ENCODE peak calls at places on chromosomes 16 and 17, in seven cellular contexts. K is body of pancreas, G is transverse colon, S is adrenal gland, U is HFF-Myc, B is upper lobe of right lung, Q is stomach. P is an unnamed sample.

GRCh38 chr17:56478836-56479447 is 114.6 kb upstream of the NOG start:
- DNase-seq in K (peak), G (no peak), S (no peak), U (no peak), B (no peak), Q (no peak), P (no peak)

GRCh38 chr16:4261557-4262172 is 11.2 kb downstream of the TFAP4 start:
- DNase-seq in K (peak), G (peak), S (no peak), U (no peak), B (no peak), Q (no peak), P (no peak)

GRCh38 chr17:64214950-64215349 is 48.1 kb downstream of the TEX2 start:
- DNase-seq in K (no peak), G (no peak), S (no peak), U (no peak), B (no peak), Q (peak), P (no peak)

GRCh38 chr16:31099860-31100638 is 5.5 kb upstream of the VKORC1 start:
- DNase-seq in K (no peak), G (no peak), S (no peak), U (no peak), B (no peak), Q (no peak), P (no peak)

GRCh38 chr16:10678655-10679054 is 16.1 kb downstream of the TEKT5 start:
- DNase-seq in K (no peak), G (no peak), S (no peak), U (no peak), B (no peak), Q (no peak), P (no peak)

GRCh38 chr16:87855852-87856715 is 13.2 kb downstream of the SLC7A5 start:
- DNase-seq in K (peak), G (peak), S (peak), U (no peak), B (peak), Q (peak), P (peak)

GRCh38 chr17:57773557-57773956 is 28.5 kb upstream of the CCDC182 start:
- DNase-seq in K (no peak), G (no peak), S (no peak), U (no peak), B (no peak), Q (no peak), P (no peak)

GRCh38 chr17:40827746-40828453 is 5.5 kb upstream of the KRT10 start:
- DNase-seq in K (no peak), G (no peak), S (no peak), U (no peak), B (no peak), Q (no peak), P (no peak)

GRCh38 chr16:26988186-26988585 is 78.5 kb upstream of the C16orf82 start:
- DNase-seq in K (no peak), G (no peak), S (no peak), U (no peak), B (no peak), Q (no peak), P (no peak)

GRCh38 chr17:61574542-61575351 is 16.3 kb downstream of the NACA2 start:
- DNase-seq in K (peak), G (no peak), S (peak), U (peak), B (no peak), Q (no peak), P (no peak)

GRCh38 chr17:77163001-77163400 is 22.2 kb downstream of the SEC14L1 start:
- DNase-seq in K (peak), G (peak), S (peak), U (no peak), B (no peak), Q (no peak), P (no peak)

GRCh38 chr17:80101946-80102706 is 745 bp downstream of the GAA start:
- DNase-seq in K (peak), G (no peak), S (peak), U (no peak), B (peak), Q (no peak), P (no peak)

GRCh38 chr16:81737885-81738536 is 41.1 kb upstream of the PLCG2 start:
- DNase-seq in K (peak), G (peak), S (peak), U (peak), B (peak), Q (peak), P (peak)

GRCh38 chr16:78984887-78985464 is 615.6 kb downstream of the MAF start:
- DNase-seq in K (no peak), G (no peak), S (no peak), U (no peak), B (no peak), Q (no peak), P (no peak)

DNA sequence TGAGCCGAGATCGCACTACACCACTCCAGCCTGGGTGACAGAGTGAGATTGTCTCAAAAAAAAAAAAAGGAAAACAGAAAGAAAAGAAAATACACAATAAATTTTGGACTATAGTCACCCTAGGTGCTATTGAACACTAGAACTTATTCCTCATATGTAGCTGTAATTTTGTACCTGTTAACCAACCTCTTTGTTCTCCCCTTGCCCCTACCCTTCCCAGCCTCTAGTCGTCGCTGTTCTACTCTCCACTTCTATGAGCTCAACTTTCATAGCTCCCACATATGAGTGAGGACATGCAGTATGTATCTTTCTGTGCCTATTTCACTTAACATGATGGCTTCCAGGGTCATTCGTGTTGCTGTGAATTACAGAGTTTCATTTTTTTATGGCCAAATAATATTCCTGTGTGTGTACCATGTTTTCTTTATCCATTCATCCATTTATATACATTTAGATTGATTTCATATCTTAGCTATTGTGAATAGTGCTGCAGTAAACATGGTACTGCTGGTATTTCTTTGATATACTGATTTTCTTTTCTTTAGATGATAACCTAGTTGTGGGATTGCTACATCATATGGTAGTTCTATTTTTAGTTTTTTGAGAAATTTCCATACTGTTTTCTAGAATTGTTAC is 28.3 kb downstream of the VPS35L start:
- DNase-seq in K (peak), G (peak), S (peak), U (no peak), B (no peak), Q (peak), P (no peak)
- TF ChIP-seq CTCF in K (peak), G (peak), S (peak), U (peak), B (peak), Q (no peak), P (peak)

GRCh38 chr17:81867952-81868673 is 3.0 kb downstream of the ARHGDIA start:
- DNase-seq in K (no peak), G (peak), S (no peak), U (no peak), B (no peak), Q (no peak), P (peak)
- H3K4me3 ChIP-seq in K (no peak), G (no peak), S (no peak), U (peak), B (no peak), Q (no peak), P (no peak)

DNA sequence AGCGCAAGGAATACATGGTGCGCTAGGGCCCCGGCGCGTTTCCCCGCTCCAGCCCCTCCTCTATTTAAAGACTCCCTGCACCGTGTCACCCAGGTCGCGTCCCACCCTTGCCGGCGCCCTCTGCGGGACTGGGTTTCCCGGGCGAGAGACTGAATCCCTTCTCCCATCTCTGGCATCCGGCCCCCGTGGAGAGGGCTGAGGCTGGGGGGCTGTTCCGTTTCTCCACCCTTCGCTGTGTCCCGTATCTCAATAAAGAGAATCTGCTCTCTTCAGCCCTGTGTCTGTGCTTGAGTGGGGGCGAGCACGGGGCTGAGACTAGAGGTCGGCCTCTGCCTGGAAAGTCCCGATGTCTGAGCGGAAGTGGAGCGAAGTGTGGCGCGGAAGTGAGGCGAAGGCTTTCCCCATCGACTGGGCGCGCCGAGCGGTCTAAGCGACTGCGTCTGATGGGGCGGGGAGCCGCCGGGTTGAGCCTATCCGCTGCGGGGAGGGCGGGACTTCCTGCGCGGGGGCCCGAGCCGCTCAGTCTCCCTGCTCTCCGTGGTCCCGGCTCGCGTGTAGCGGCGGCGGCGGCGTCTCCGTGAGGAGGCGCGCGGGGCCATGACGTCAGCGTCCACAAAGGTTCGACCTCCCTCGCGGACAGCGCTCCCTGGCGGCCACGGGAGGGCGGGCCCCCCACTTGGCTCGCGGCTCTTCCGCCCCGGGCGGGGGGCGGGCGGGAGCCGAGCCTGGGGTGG is 2.0 kb downstream of the RNASEK start:
- DNase-seq in K (peak), G (peak), S (peak), U (peak), B (peak), Q (peak), P (peak)
- TF ChIP-seq CTCF in K (peak), G (peak), S (peak), U (peak), B (peak), Q (no peak), P (peak)

DNA sequence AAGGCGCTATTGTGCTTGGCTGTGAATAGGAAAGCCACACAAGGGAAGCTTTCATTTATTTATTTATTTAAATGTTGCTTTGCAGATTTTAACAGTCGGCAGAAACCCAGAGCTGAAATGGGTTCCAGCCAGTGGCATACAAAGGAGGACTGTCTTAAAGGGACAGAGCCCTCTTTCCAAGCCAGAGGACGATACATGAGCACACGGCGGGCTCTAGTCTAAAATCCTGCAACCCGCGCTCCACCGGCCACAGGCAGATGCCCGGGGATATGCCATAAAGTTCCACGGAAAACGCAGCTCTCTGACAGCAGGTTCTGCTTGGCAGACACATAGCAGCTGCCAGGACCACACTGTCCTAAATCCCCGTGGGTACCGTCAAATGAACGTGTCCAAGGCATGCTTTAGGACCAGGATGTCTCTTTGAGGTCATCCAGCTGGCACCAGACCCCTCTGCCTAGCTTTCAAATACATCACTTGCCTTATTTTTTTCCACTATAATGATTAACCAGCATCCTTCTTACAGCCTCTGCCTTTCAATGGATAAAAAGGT is 64.6 kb downstream of the CYTH1 start:
- DNase-seq in K (peak), G (peak), S (peak), U (no peak), B (no peak), Q (no peak), P (no peak)
- H3K4me3 ChIP-seq in K (peak), G (peak), S (peak), U (peak), B (peak), Q (peak), P (peak)

DNA sequence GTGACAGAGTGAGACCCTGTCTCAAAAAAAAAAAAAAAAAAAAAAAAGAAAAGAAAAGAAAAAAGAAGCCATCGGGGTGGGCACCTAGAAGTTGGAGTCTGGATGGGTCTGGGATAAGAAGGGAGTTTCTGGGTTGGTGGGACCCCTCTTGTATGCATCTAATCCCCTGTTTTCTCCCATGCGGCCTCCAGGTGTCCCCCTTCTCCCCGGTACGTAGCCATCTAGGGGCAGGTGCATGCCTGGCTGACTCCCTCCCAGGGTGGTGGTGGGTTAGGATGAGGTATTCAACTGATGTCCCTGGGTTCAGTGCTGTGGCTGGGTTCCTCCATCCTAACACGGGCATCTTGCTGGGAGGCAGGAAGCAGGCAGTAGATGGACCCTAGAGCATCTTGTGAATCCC is 13.0 kb downstream of the FMNL1 start:
- DNase-seq in K (no peak), G (no peak), S (no peak), U (no peak), B (no peak), Q (no peak), P (peak)
- TF ChIP-seq CTCF in K (peak), G (no peak), S (no peak), U (peak), B (peak), Q (no peak), P (no peak)

P was measured in RWPE2.